ENCODE peak calls at places on chromosomes 11 and 22, in ten cellular contexts. One of them, this sample, is unnamed. For H3K4me1, the result is how much of the 10 kb centered on the place peaks cover.

GRCh38 chr22:46462726-46463371 is 74.6 kb downstream of the CELSR1 start:
- DNase-seq in NT2/D1: no peak
- DNase-seq in A673: peak
- DNase-seq in right lobe of liver: no peak
- DNase-seq in GM23338: no peak
- DNase-seq in psoas muscle: no peak
- DNase-seq in Karpas-422: no peak
- DNase-seq in hepatocyte: peak
- DNase-seq in body of pancreas: no peak
- DNase-seq in CD8-positive, alpha-beta T cell: no peak
- DNase-seq in this sample: no peak

GRCh38 chr11:28223577-28223976 is 115.4 kb downstream of the METTL15 start:
- DNase-seq in NT2/D1: no peak
- DNase-seq in A673: no peak
- DNase-seq in right lobe of liver: no peak
- DNase-seq in GM23338: no peak
- DNase-seq in psoas muscle: no peak
- DNase-seq in Karpas-422: no peak
- DNase-seq in hepatocyte: no peak
- DNase-seq in body of pancreas: no peak
- DNase-seq in CD8-positive, alpha-beta T cell: no peak
- DNase-seq in this sample: no peak

GRCh38 chr11:119795231-119795630 is 66.2 kb upstream of the NECTIN1 start:
- DNase-seq in NT2/D1: no peak
- DNase-seq in A673: peak
- DNase-seq in right lobe of liver: no peak
- DNase-seq in GM23338: no peak
- DNase-seq in psoas muscle: no peak
- DNase-seq in Karpas-422: no peak
- DNase-seq in hepatocyte: peak
- DNase-seq in body of pancreas: no peak
- DNase-seq in CD8-positive, alpha-beta T cell: no peak
- DNase-seq in this sample: no peak

GRCh38 chr11:10540546-10540914 is 457 bp downstream of the RNF141 start:
- DNase-seq in NT2/D1: no peak
- DNase-seq in A673: no peak
- DNase-seq in right lobe of liver: peak
- DNase-seq in GM23338: peak
- DNase-seq in psoas muscle: no peak
- DNase-seq in Karpas-422: no peak
- DNase-seq in hepatocyte: peak
- DNase-seq in body of pancreas: peak
- DNase-seq in CD8-positive, alpha-beta T cell: no peak
- DNase-seq in this sample: peak

GRCh38 chr11:64263021-64263946 is 12.0 kb downstream of the PLCB3 start:
- DNase-seq in NT2/D1: no peak
- DNase-seq in A673: no peak
- DNase-seq in right lobe of liver: peak
- DNase-seq in GM23338: peak
- DNase-seq in psoas muscle: no peak
- DNase-seq in Karpas-422: no peak
- DNase-seq in hepatocyte: no peak
- DNase-seq in body of pancreas: no peak
- DNase-seq in CD8-positive, alpha-beta T cell: no peak
- DNase-seq in this sample: no peak

GRCh38 chr11:61392991-61393595 is 706 bp downstream of the TMEM216 start:
- DNase-seq in NT2/D1: no peak
- DNase-seq in A673: peak
- DNase-seq in right lobe of liver: no peak
- DNase-seq in GM23338: peak
- DNase-seq in psoas muscle: no peak
- DNase-seq in Karpas-422: no peak
- DNase-seq in hepatocyte: peak
- DNase-seq in body of pancreas: no peak
- DNase-seq in CD8-positive, alpha-beta T cell: peak
- DNase-seq in this sample: no peak

GRCh38 chr11:93741882-93742226 is 382 bp downstream of the C11orf54 start:
- DNase-seq in NT2/D1: no peak
- DNase-seq in A673: no peak
- DNase-seq in right lobe of liver: peak
- DNase-seq in GM23338: peak
- DNase-seq in psoas muscle: no peak
- DNase-seq in Karpas-422: no peak
- DNase-seq in hepatocyte: peak
- DNase-seq in body of pancreas: peak
- DNase-seq in CD8-positive, alpha-beta T cell: no peak
- DNase-seq in this sample: peak

GRCh38 chr11:2122222-2122906 is 16.8 kb downstream of the IGF2 start:
- DNase-seq in NT2/D1: no peak
- DNase-seq in A673: no peak
- DNase-seq in right lobe of liver: peak
- DNase-seq in GM23338: no peak
- DNase-seq in psoas muscle: no peak
- DNase-seq in Karpas-422: no peak
- DNase-seq in hepatocyte: peak
- DNase-seq in body of pancreas: no peak
- DNase-seq in CD8-positive, alpha-beta T cell: no peak
- DNase-seq in this sample: no peak

GRCh38 chr22:20149257-20150250 is 1.3 kb downstream of the CCDC188 start:
- DNase-seq in NT2/D1: no peak
- DNase-seq in A673: no peak
- DNase-seq in right lobe of liver: no peak
- DNase-seq in GM23338: no peak
- DNase-seq in psoas muscle: no peak
- DNase-seq in Karpas-422: no peak
- DNase-seq in hepatocyte: no peak
- DNase-seq in body of pancreas: no peak
- DNase-seq in CD8-positive, alpha-beta T cell: no peak
- DNase-seq in this sample: no peak

GRCh38 chr11:8934735-8935478 is 2.2 kb upstream of the C11orf16 start:
- DNase-seq in NT2/D1: no peak
- DNase-seq in A673: peak
- DNase-seq in right lobe of liver: no peak
- DNase-seq in GM23338: peak
- DNase-seq in psoas muscle: no peak
- DNase-seq in Karpas-422: no peak
- DNase-seq in hepatocyte: peak
- DNase-seq in body of pancreas: no peak
- DNase-seq in CD8-positive, alpha-beta T cell: no peak
- DNase-seq in this sample: no peak

GRCh38 chr22:19473578-19473977 is 5.4 kb downstream of the UFD1 start:
- DNase-seq in NT2/D1: no peak
- DNase-seq in A673: no peak
- DNase-seq in right lobe of liver: no peak
- DNase-seq in GM23338: no peak
- DNase-seq in psoas muscle: peak
- DNase-seq in Karpas-422: peak
- DNase-seq in hepatocyte: no peak
- DNase-seq in body of pancreas: no peak
- DNase-seq in CD8-positive, alpha-beta T cell: no peak
- DNase-seq in this sample: no peak

GRCh38 chr22:30423296-30423958 is 2.1 kb upstream of the MTFP1 start:
- DNase-seq in NT2/D1: no peak
- DNase-seq in A673: no peak
- DNase-seq in right lobe of liver: peak
- DNase-seq in GM23338: peak
- DNase-seq in psoas muscle: no peak
- DNase-seq in Karpas-422: no peak
- DNase-seq in hepatocyte: peak
- DNase-seq in body of pancreas: peak
- DNase-seq in CD8-positive, alpha-beta T cell: peak
- DNase-seq in this sample: peak

GRCh38 chr22:40645579-40646197 is 9.2 kb upstream of the MRTFA start:
- DNase-seq in NT2/D1: no peak
- DNase-seq in A673: no peak
- DNase-seq in right lobe of liver: no peak
- DNase-seq in GM23338: no peak
- DNase-seq in psoas muscle: no peak
- DNase-seq in Karpas-422: no peak
- DNase-seq in hepatocyte: no peak
- DNase-seq in body of pancreas: no peak
- DNase-seq in CD8-positive, alpha-beta T cell: no peak
- DNase-seq in this sample: no peak

GRCh38 chr22:49087163-49087562 is 740.5 kb downstream of the BRD1 start:
- DNase-seq in NT2/D1: no peak
- DNase-seq in A673: peak
- DNase-seq in right lobe of liver: no peak
- DNase-seq in GM23338: no peak
- DNase-seq in psoas muscle: no peak
- DNase-seq in Karpas-422: no peak
- DNase-seq in hepatocyte: peak
- DNase-seq in body of pancreas: no peak
- DNase-seq in CD8-positive, alpha-beta T cell: no peak
- DNase-seq in this sample: no peak

GRCh38 chr11:110434952-110435779 is 5.4 kb downstream of the FDX1 start:
- DNase-seq in NT2/D1: no peak
- DNase-seq in A673: no peak
- DNase-seq in right lobe of liver: no peak
- DNase-seq in GM23338: peak
- DNase-seq in psoas muscle: no peak
- DNase-seq in Karpas-422: peak
- DNase-seq in hepatocyte: no peak
- DNase-seq in body of pancreas: peak
- DNase-seq in CD8-positive, alpha-beta T cell: no peak
- DNase-seq in this sample: no peak

GRCh38 chr22:37625737-37626136 is 13.7 kb upstream of the SH3BP1 start:
- DNase-seq in NT2/D1: no peak
- DNase-seq in A673: no peak
- DNase-seq in right lobe of liver: no peak
- DNase-seq in GM23338: no peak
- DNase-seq in psoas muscle: no peak
- DNase-seq in Karpas-422: no peak
- DNase-seq in hepatocyte: no peak
- DNase-seq in body of pancreas: no peak
- DNase-seq in CD8-positive, alpha-beta T cell: no peak
- DNase-seq in this sample: no peak
- H3K4me1 ChIP-seq in NT2/D1: under half
- H3K4me1 ChIP-seq in A673: under half
- H3K4me1 ChIP-seq in right lobe of liver: under half
- H3K4me1 ChIP-seq in GM23338: under half
- H3K4me1 ChIP-seq in psoas muscle: under half
- H3K4me1 ChIP-seq in Karpas-422: under half
- H3K4me1 ChIP-seq in hepatocyte: under half
- H3K4me1 ChIP-seq in body of pancreas: under half
- H3K4me1 ChIP-seq in CD8-positive, alpha-beta T cell: half or more
- H3K4me1 ChIP-seq in this sample: under half

GRCh38 chr22:38311331-38311635 is 6.0 kb downstream of the CSNK1E start:
- DNase-seq in NT2/D1: no peak
- DNase-seq in A673: peak
- DNase-seq in right lobe of liver: no peak
- DNase-seq in GM23338: no peak
- DNase-seq in psoas muscle: no peak
- DNase-seq in Karpas-422: no peak
- DNase-seq in hepatocyte: no peak
- DNase-seq in body of pancreas: no peak
- DNase-seq in CD8-positive, alpha-beta T cell: no peak
- DNase-seq in this sample: no peak
- H3K4me1 ChIP-seq in NT2/D1: under half
- H3K4me1 ChIP-seq in A673: half or more
- H3K4me1 ChIP-seq in right lobe of liver: under half
- H3K4me1 ChIP-seq in GM23338: half or more
- H3K4me1 ChIP-seq in psoas muscle: half or more
- H3K4me1 ChIP-seq in Karpas-422: half or more
- H3K4me1 ChIP-seq in hepatocyte: under half
- H3K4me1 ChIP-seq in body of pancreas: half or more
- H3K4me1 ChIP-seq in CD8-positive, alpha-beta T cell: under half
- H3K4me1 ChIP-seq in this sample: under half

GRCh38 chr11:117877120-117877784 is 794 bp upstream of the FXYD6 start:
- DNase-seq in NT2/D1: no peak
- DNase-seq in A673: no peak
- DNase-seq in right lobe of liver: no peak
- DNase-seq in GM23338: peak
- DNase-seq in psoas muscle: no peak
- DNase-seq in Karpas-422: no peak
- DNase-seq in hepatocyte: no peak
- DNase-seq in body of pancreas: no peak
- DNase-seq in CD8-positive, alpha-beta T cell: no peak
- DNase-seq in this sample: no peak

GRCh38 chr11:117879516-117880480 is 3.3 kb upstream of the FXYD6 start:
- DNase-seq in NT2/D1: no peak
- DNase-seq in A673: no peak
- DNase-seq in right lobe of liver: no peak
- DNase-seq in GM23338: no peak
- DNase-seq in psoas muscle: no peak
- DNase-seq in Karpas-422: no peak
- DNase-seq in hepatocyte: no peak
- DNase-seq in body of pancreas: no peak
- DNase-seq in CD8-positive, alpha-beta T cell: no peak
- DNase-seq in this sample: no peak

GRCh38 chr11:117878939-117879475 is 2.5 kb upstream of the FXYD6 start:
- DNase-seq in NT2/D1: no peak
- DNase-seq in A673: no peak
- DNase-seq in right lobe of liver: no peak
- DNase-seq in GM23338: no peak
- DNase-seq in psoas muscle: no peak
- DNase-seq in Karpas-422: no peak
- DNase-seq in hepatocyte: no peak
- DNase-seq in body of pancreas: no peak
- DNase-seq in CD8-positive, alpha-beta T cell: no peak
- DNase-seq in this sample: no peak

GRCh38 chr11:117876341-117877119 is at the start of gene FXYD6:
- DNase-seq in NT2/D1: no peak
- DNase-seq in A673: peak
- DNase-seq in right lobe of liver: peak
- DNase-seq in GM23338: peak
- DNase-seq in psoas muscle: peak
- DNase-seq in Karpas-422: no peak
- DNase-seq in hepatocyte: peak
- DNase-seq in body of pancreas: peak
- DNase-seq in CD8-positive, alpha-beta T cell: peak
- DNase-seq in this sample: no peak

GRCh38 chr11:117878314-117878938 is 2.0 kb upstream of the FXYD6 start:
- DNase-seq in NT2/D1: no peak
- DNase-seq in A673: no peak
- DNase-seq in right lobe of liver: no peak
- DNase-seq in GM23338: no peak
- DNase-seq in psoas muscle: no peak
- DNase-seq in Karpas-422: no peak
- DNase-seq in hepatocyte: no peak
- DNase-seq in body of pancreas: no peak
- DNase-seq in CD8-positive, alpha-beta T cell: no peak
- DNase-seq in this sample: no peak
- H3K4me1 ChIP-seq in NT2/D1: under half
- H3K4me1 ChIP-seq in A673: under half
- H3K4me1 ChIP-seq in right lobe of liver: under half
- H3K4me1 ChIP-seq in GM23338: under half
- H3K4me1 ChIP-seq in psoas muscle: under half
- H3K4me1 ChIP-seq in Karpas-422: under half
- H3K4me1 ChIP-seq in hepatocyte: under half
- H3K4me1 ChIP-seq in body of pancreas: under half
- H3K4me1 ChIP-seq in CD8-positive, alpha-beta T cell: under half
- H3K4me1 ChIP-seq in this sample: under half

GRCh38 chr11:122721201-122721963 is 65.9 kb downstream of the UBASH3B start:
- DNase-seq in NT2/D1: no peak
- DNase-seq in A673: no peak
- DNase-seq in right lobe of liver: no peak
- DNase-seq in GM23338: no peak
- DNase-seq in psoas muscle: no peak
- DNase-seq in Karpas-422: no peak
- DNase-seq in hepatocyte: no peak
- DNase-seq in body of pancreas: no peak
- DNase-seq in CD8-positive, alpha-beta T cell: no peak
- DNase-seq in this sample: no peak
- H3K4me1 ChIP-seq in NT2/D1: under half
- H3K4me1 ChIP-seq in A673: under half
- H3K4me1 ChIP-seq in right lobe of liver: under half
- H3K4me1 ChIP-seq in GM23338: under half
- H3K4me1 ChIP-seq in psoas muscle: under half
- H3K4me1 ChIP-seq in Karpas-422: under half
- H3K4me1 ChIP-seq in hepatocyte: under half
- H3K4me1 ChIP-seq in body of pancreas: under half
- H3K4me1 ChIP-seq in CD8-positive, alpha-beta T cell: half or more
- H3K4me1 ChIP-seq in this sample: under half